ENCODE peak calls at places on chromosomes 6 and 20, in five cellular contexts. O, H, P, B and L are unnamed samples.

GRCh38 chr6:53306819-53307347 is 41.9 kb downstream of the ELOVL5 start:
- DNase-seq in O (peak), H (no peak), P (peak), B (no peak), L (no peak)

GRCh38 chr6:52317841-52318581 is 33.5 kb upstream of the MCM3 start:
- DNase-seq in O (peak), H (peak), P (no peak), B (peak), L (peak)

GRCh38 chr6:111989743-111990142 is 64.2 kb upstream of the CCN6 start:
- DNase-seq in O (no peak), H (no peak), P (no peak), B (no peak), L (no peak)

GRCh38 chr20:51750037-51750769 is 18.0 kb downstream of the ATP9A start:
- DNase-seq in O (peak), H (peak), P (peak), B (peak), L (peak)

GRCh38 chr20:50561379-50562078 is 51.3 kb downstream of the PTPN1 start:
- DNase-seq in O (peak), H (peak), P (peak), B (peak), L (peak)

GRCh38 chr6:161748535-161749386 is 474.9 kb upstream of the AGPAT4 start:
- DNase-seq in O (peak), H (peak), P (no peak), B (peak), L (peak)

GRCh38 chr20:10109621-10110020 is 74.8 kb downstream of the ANKEF1 start:
- DNase-seq in O (no peak), H (peak), P (no peak), B (no peak), L (peak)

GRCh38 chr6:169972736-169973135 is 221.3 kb downstream of the ERMARD start:
- DNase-seq in O (no peak), H (no peak), P (no peak), B (no peak), L (no peak)

GRCh38 chr20:3744806-3745685 is 12.6 kb downstream of the HSPA12B start:
- DNase-seq in O (peak), H (peak), P (peak), B (no peak), L (no peak)

GRCh38 chr20:49595811-49596545 is 28.0 kb upstream of the PTGIS start:
- DNase-seq in O (no peak), H (peak), P (no peak), B (no peak), L (peak)

GRCh38 chr20:353166-353565 is 6.3 kb downstream of the NRSN2 start:
- DNase-seq in O (no peak), H (no peak), P (no peak), B (no peak), L (no peak)

GRCh38 chr6:166815629-166816028 is 140.7 kb downstream of the RNASET2 start:
- DNase-seq in O (peak), H (peak), P (no peak), B (peak), L (no peak)

GRCh38 chr6:41713161-41713649 is 22.2 kb downstream of the TFEB start:
- DNase-seq in O (peak), H (peak), P (no peak), B (peak), L (peak)

GRCh38 chr6:113178349-113178748 is 678.8 kb upstream of the MARCKS start:
- DNase-seq in O (peak), H (no peak), P (no peak), B (peak), L (peak)

GRCh38 chr6:130834482-130835251 is 7.5 kb downstream of the SMLR1 start:
- DNase-seq in O (no peak), H (no peak), P (no peak), B (no peak), L (no peak)

GRCh38 chr20:37498066-37498702 is 22.9 kb upstream of the NNAT start:
- DNase-seq in O (no peak), H (peak), P (no peak), B (no peak), L (no peak)

GRCh38 chr6:128491041-128491642 is 29.3 kb downstream of the PTPRK start:
- DNase-seq in O (peak), H (peak), P (no peak), B (no peak), L (peak)

GRCh38 chr6:129022011-129022553 is 139.1 kb downstream of the LAMA2 start:
- DNase-seq in O (no peak), H (no peak), P (no peak), B (peak), L (no peak)

GRCh38 chr6:27684264-27685211 is 211.6 kb upstream of the ZNF184 start:
- DNase-seq in O (peak), H (peak), P (peak), B (peak), L (peak)

GRCh38 chr6:15346315-15346714 is 100.4 kb downstream of the JARID2 start:
- DNase-seq in O (no peak), H (no peak), P (no peak), B (no peak), L (no peak)

GRCh38 chr6:158020272-158020711 is 38.6 kb downstream of the SYNJ2 start:
- DNase-seq in O (peak), H (no peak), P (no peak), B (no peak), L (no peak)

GRCh38 chr6:151443449-151443848 is 8.5 kb downstream of the RMND1 start:
- DNase-seq in O (no peak), H (no peak), P (no peak), B (no peak), L (no peak)

GRCh38 chr6:139369568-139370046 is 4.8 kb downstream of the CITED2 start:
- DNase-seq in O (peak), H (peak), P (no peak), B (peak), L (no peak)

GRCh38 chr6:130693944-130694343 is 133.3 kb upstream of the SMLR1 start:
- DNase-seq in O (no peak), H (no peak), P (no peak), B (no peak), L (no peak)

GRCh38 chr20:22370137-22370536 is 214.2 kb downstream of the FOXA2 start:
- DNase-seq in O (no peak), H (no peak), P (no peak), B (no peak), L (no peak)

GRCh38 chr6:144776031-144776819 is 491.1 kb downstream of the UTRN start:
- DNase-seq in O (no peak), H (no peak), P (no peak), B (no peak), L (no peak)

GRCh38 chr20:47063407-47063806 is 168.8 kb downstream of the EYA2 start:
- DNase-seq in O (no peak), H (no peak), P (no peak), B (no peak), L (no peak)

GRCh38 chr6:25990172-25990873 is 27.7 kb downstream of the TRIM38 start:
- DNase-seq in O (no peak), H (no peak), P (no peak), B (no peak), L (no peak)

GRCh38 chr6:106512048-106512957 is 117.0 kb downstream of the RTN4IP1 start:
- DNase-seq in O (peak), H (peak), P (no peak), B (peak), L (peak)

GRCh38 chr20:62586799-62587198 is 55.5 kb upstream of the SLCO4A1 start:
- DNase-seq in O (no peak), H (no peak), P (no peak), B (no peak), L (no peak)

GRCh38 chr6:112305795-112306194 is 41.3 kb upstream of the RFPL4B start:
- DNase-seq in O (no peak), H (no peak), P (no peak), B (no peak), L (no peak)

GRCh38 chr20:34979366-34980153 is 23.9 kb downstream of the MYH7B start:
- DNase-seq in O (no peak), H (no peak), P (no peak), B (no peak), L (no peak)

GRCh38 chr20:53609501-53610445 is 16.1 kb upstream of the ZNF217 start:
- DNase-seq in O (no peak), H (peak), P (peak), B (peak), L (peak)

GRCh38 chr6:72002415-72002814 is 116.1 kb downstream of the RIMS1 start:
- DNase-seq in O (no peak), H (no peak), P (no peak), B (no peak), L (no peak)

GRCh38 chr20:44104807-44105517 is 82.0 kb downstream of the JPH2 start:
- DNase-seq in O (peak), H (peak), P (no peak), B (peak), L (peak)

GRCh38 chr6:118578617-118579016 is 30.5 kb downstream of the PLN start:
- DNase-seq in O (no peak), H (no peak), P (no peak), B (no peak), L (no peak)

GRCh38 chr6:118581489-118581959 is 33.4 kb downstream of the PLN start:
- DNase-seq in O (peak), H (peak), P (no peak), B (peak), L (no peak)

GRCh38 chr6:118577972-118578371 is 29.9 kb downstream of the PLN start:
- DNase-seq in O (no peak), H (no peak), P (no peak), B (no peak), L (no peak)

GRCh38 chr6:118579786-118580185 is 31.7 kb downstream of the PLN start:
- DNase-seq in O (no peak), H (no peak), P (no peak), B (no peak), L (no peak)

GRCh38 chr6:118580585-118581419 is 32.7 kb downstream of the PLN start:
- DNase-seq in O (peak), H (peak), P (peak), B (peak), L (peak)
- H3K4me3 ChIP-seq in O (no peak), H (no peak), P (no peak), B (no peak), L (no peak)

GRCh38 chr6:37897819-37898534 is 78.5 kb downstream of the ZFAND3 start:
- DNase-seq in O (no peak), H (no peak), P (no peak), B (no peak), L (no peak)

GRCh38 chr6:37894585-37894984 is 75.1 kb downstream of the ZFAND3 start:
- DNase-seq in O (no peak), H (no peak), P (no peak), B (no peak), L (no peak)

GRCh38 chr6:37893262-37893661 is 73.7 kb downstream of the ZFAND3 start:
- DNase-seq in O (no peak), H (no peak), P (no peak), B (no peak), L (no peak)

DNA sequence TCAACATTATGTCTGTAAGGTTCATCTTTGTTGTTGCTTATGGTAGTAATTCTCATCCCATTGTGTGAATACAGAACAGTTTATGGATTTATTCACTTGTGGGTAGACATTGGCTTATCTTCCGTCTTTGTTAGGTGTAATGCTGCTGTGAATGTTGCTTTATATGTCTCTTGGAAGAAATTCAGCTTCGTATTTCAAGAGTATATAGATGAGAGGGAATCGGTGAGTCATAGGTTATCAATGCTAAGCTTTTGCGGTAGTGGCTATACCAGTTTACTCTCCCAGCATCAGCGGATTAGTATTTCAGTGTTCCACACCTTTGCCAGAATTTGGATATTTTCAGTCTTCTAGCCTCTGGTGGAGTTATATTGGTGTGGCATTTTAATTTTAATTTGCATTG is 77.8 kb downstream of the ZFAND3 start:
- DNase-seq in O (peak), H (no peak), P (no peak), B (peak), L (no peak)
- H3K4me3 ChIP-seq in O (no peak), H (no peak), P (no peak), B (no peak), L (no peak)

GRCh38 chr6:1394591-1395463 is 5.5 kb downstream of the FOXF2 start:
- DNase-seq in O (no peak), H (no peak), P (no peak), B (peak), L (no peak)

GRCh38 chr6:1393641-1394283 is 4.4 kb downstream of the FOXF2 start:
- DNase-seq in O (no peak), H (no peak), P (no peak), B (peak), L (no peak)

GRCh38 chr6:1395941-1396908 is 6.8 kb downstream of the FOXF2 start:
- DNase-seq in O (no peak), H (no peak), P (no peak), B (peak), L (no peak)

GRCh38 chr6:1396952-1397868 is 7.8 kb downstream of the FOXF2 start:
- DNase-seq in O (peak), H (peak), P (peak), B (peak), L (peak)

DNA sequence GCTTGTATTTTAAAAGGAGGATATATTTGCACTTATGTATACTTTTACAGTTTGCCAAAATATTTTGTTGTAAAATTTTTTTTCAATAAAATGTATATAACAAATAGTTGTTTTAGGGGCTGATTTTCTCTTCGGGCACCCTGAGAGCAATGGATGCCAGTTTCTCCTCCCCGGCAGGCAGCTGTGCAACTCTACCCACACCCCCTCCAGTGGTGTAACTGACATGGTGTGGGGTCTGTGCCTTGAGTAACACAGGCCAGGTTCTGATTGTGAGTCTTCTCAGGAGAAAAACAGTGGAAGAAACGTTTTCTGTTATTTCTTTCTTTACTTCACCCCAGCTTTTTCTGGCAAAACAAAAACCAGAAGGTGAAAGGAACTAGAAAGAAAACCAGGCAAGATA is 6.1 kb downstream of the FOXF2 start:
- DNase-seq in O (no peak), H (no peak), P (no peak), B (peak), L (no peak)
- H3K4me3 ChIP-seq in O (no peak), H (no peak), P (no peak), B (peak), L (no peak)

GRCh38 chr6:46500382-46500781 is 9.1 kb upstream of the RCAN2 start:
- DNase-seq in O (no peak), H (no peak), P (no peak), B (no peak), L (no peak)
- H3K4me3 ChIP-seq in O (no peak), H (no peak), P (no peak), B (no peak), L (no peak)

DNA sequence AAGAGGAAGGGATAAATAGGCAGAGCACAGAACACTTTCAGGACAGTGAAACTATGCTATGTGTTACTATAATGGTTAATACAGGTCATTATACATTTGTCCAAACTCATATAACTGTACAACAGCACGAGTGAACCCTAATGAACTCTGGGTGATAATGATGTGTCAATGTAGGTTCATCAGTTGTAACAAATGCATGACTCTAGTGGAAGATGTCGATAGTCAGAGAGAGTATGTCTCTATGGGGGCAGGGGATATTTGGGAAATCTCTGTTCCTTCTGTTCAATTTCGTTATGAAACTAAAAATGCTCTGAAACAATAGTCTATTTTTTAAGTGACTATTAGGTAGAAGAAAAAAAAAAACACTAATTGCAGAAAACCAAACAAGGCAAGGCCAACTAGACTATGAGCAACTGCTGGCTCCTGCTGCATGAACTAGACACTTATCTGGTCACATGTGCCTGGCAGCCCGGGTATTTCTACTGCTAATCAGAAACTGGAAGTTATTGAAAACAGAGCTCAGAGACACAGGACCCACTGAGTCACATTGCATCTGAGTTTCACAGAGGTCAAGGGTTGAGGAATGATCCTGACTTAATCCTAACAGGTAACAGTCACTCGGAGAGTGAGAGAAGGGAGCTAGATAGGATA is 97.9 kb downstream of the ISM1 start:
- DNase-seq in O (no peak), H (no peak), P (no peak), B (no peak), L (no peak)
- H3K4me3 ChIP-seq in O (no peak), H (no peak), P (no peak), B (no peak), L (no peak)